ENCODE peak calls at places on chromosome 9, in six cellular contexts. E is stimulated activated CD4-positive, alpha-beta T cell treated with anti-CD3 and anti-CD28 coated beads, Interleukin-12 subunit alpha, Interleukin-12 subunit beta, amount 100 ng/mL, for 48 hours; O is thyroid gland; G is aorta; U is NB4; R is D341Med. Y is an unnamed sample.

GRCh38 chr9:115531410-115532130 is 413.6 kb upstream of the TNC start:
- DNase-seq in E (no peak), O (no peak), G (no peak), U (no peak), R (no peak), Y (no peak)

GRCh38 chr9:91689006-91689405 is 261.0 kb downstream of the ROR2 start:
- DNase-seq in E (no peak), O (no peak), G (no peak), U (no peak), R (no peak), Y (no peak)

GRCh38 chr9:129608561-129609481 is 12.1 kb downstream of the C9orf50 start:
- DNase-seq in E (no peak), O (peak; percentile 38), G (no peak), U (no peak), R (no peak), Y (no peak)

GRCh38 chr9:86407022-86407421 is 52.8 kb upstream of the TUT7 start:
- DNase-seq in E (peak; percentile 0), O (peak; percentile 52), G (no peak), U (no peak), R (no peak), Y (peak; percentile 63)

GRCh38 chr9:95350266-95350665 is 32.8 kb upstream of the FANCC start:
- DNase-seq in E (no peak), O (no peak), G (no peak), U (no peak), R (no peak), Y (no peak)

GRCh38 chr9:124574534-124574933 is 67.3 kb upstream of the NR5A1 start:
- DNase-seq in E (no peak), O (no peak), G (no peak), U (no peak), R (no peak), Y (no peak)

GRCh38 chr9:87578625-87579024 is 81.0 kb downstream of the DAPK1 start:
- DNase-seq in E (no peak), O (no peak), G (no peak), U (no peak), R (no peak), Y (no peak)

GRCh38 chr9:110807956-110808598 is 139.5 kb downstream of the MUSK start:
- DNase-seq in E (no peak), O (no peak), G (no peak), U (no peak), R (no peak), Y (no peak)

Y was measured in prostate gland.